ENCODE peak calls at places on chromosomes 5 and 9, in six cellular contexts. A is HepG2, R is A549, Z is endothelial cell of umbilical vein, X is GM12878, M is K562. T is an unnamed sample.

GRCh38 chr5:51378415-51378777 is 4.9 kb upstream of the ISL1 start:
- DNase-seq in A (no peak), R (no peak), Z (no peak), X (no peak), M (no peak), T (no peak)

GRCh38 chr9:78406933-78407332 is 110.0 kb downstream of the PSAT1 start:
- DNase-seq in A (peak), R (peak), Z (no peak), X (no peak), M (no peak), T (peak)

GRCh38 chr5:67319935-67320725 is 123.5 kb upstream of the CD180 start:
- DNase-seq in A (no peak), R (no peak), Z (no peak), X (no peak), M (no peak), T (no peak)

GRCh38 chr9:98808411-98808815 is 943 bp downstream of the GALNT12 start:
- DNase-seq in A (no peak), R (no peak), Z (no peak), X (no peak), M (peak), T (peak)

GRCh38 chr5:128778474-128778873 is 186.8 kb upstream of the SLC27A6 start:
- DNase-seq in A (no peak), R (no peak), Z (peak), X (no peak), M (no peak), T (no peak)

GRCh38 chr5:138911441-138911840 is 36.3 kb upstream of the LRRTM2 start:
- DNase-seq in A (no peak), R (no peak), Z (no peak), X (no peak), M (no peak), T (no peak)

GRCh38 chr9:112725961-112726360 is 8.0 kb upstream of the INIP start:
- DNase-seq in A (no peak), R (no peak), Z (no peak), X (no peak), M (no peak), T (no peak)

GRCh38 chr5:172929371-172929838 is 29.8 kb upstream of the RPL26L1 start:
- DNase-seq in A (no peak), R (no peak), Z (peak), X (no peak), M (no peak), T (no peak)

GRCh38 chr9:134316444-134317160 is 9.7 kb upstream of the RXRA start:
- DNase-seq in A (no peak), R (no peak), Z (no peak), X (peak), M (peak), T (no peak)

GRCh38 chr5:1881273-1881586 is 1.5 kb downstream of the IRX4 start:
- DNase-seq in A (no peak), R (peak), Z (no peak), X (no peak), M (peak), T (peak)

GRCh38 chr9:128841704-128842492 is 12.3 kb upstream of the SPOUT1 start:
- DNase-seq in A (peak), R (no peak), Z (no peak), X (no peak), M (no peak), T (no peak)

GRCh38 chr5:34721359-34721758 is 65.2 kb downstream of the RAI14 start:
- DNase-seq in A (peak), R (no peak), Z (no peak), X (no peak), M (no peak), T (no peak)

GRCh38 chr5:66467564-66467963 is 128.6 kb upstream of the MAST4 start:
- DNase-seq in A (no peak), R (no peak), Z (no peak), X (no peak), M (no peak), T (no peak)

GRCh38 chr9:127473501-127473900 is 22.2 kb downstream of the LRSAM1 start:
- DNase-seq in A (no peak), R (no peak), Z (no peak), X (no peak), M (no peak), T (no peak)

DNA sequence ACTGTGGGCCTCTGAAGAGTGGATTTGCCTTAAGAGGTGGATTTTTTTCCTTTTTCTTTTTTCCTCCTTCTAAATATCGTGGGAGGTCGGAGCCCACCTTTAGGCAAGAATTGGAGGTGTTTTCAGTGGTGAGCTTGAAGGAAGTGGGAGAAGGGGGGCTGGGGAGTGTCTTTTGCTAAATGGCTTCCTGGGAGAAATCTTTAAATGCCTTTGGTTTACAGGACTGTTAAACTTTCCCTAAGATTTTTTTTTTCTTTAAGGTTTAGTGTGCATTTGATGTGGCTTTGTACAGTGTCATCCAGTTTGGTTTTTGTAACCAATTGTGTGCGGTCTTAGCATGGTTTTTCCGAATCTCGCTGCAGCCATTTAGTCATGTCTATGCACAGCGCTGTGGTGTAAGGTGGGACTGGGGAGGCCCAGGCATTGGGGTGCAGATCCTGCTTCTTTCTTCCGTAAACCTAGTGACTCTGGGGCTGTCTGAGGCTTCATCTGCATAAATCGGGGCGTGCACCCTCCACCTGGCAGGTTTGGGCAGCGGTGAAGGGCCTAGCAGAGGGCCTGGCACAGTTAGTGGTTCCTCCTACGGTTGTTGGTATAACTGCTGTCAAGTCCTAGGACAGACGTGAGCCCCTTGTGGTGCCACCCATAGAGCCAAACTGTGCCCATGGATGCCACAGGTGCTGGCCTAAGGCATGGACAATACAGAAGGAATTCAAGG is 1.3 kb downstream of the PRRC2B start:
- DNase-seq in A (no peak), R (no peak), Z (peak), X (peak), M (peak), T (peak)
- TF ChIP-seq MAX in A (no peak), R (no peak), Z (no peak), X (peak), M (no peak), T (no peak)

DNA sequence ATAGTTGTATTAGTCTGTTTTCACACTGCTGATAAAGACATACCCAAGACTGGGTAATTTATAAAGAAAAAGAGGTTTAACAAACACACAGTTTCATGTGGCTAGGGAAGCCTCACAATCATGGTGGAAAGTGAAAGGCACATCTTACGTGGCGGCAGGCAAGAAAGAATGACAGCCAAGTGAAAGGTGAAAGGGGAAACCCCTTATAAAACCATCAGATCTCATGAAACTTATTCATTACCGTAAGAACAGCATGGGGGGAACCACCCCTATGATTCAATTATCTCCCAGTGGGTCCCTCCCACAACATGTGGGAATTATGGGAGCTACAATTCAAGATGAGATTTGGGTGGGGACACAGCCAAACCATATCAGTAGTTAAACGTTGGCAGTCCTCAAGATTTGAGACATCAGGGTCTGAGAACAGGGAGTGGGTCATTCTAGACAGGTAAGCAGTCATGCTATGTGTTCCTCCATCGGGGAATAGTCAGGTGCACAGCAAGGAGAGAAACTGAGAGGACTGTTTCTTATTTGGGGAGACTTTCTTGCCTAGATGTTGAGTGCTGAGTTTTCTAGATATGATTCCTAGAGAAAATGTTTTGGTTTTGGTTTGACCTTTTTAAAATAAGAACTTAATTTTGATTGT is 45.8 kb upstream of the ENTREP1 start:
- DNase-seq in A (no peak), R (no peak), Z (no peak), X (peak), M (no peak), T (no peak)
- H3K4me3 ChIP-seq in A (no peak), R (no peak), Z (no peak), X (no peak), M (no peak), T (no peak)

GRCh38 chr5:95098012-95098411 is 186.9 kb downstream of the MCTP1 start:
- DNase-seq in A (no peak), R (no peak), Z (no peak), X (no peak), M (no peak), T (no peak)

GRCh38 chr5:95107138-95107537 is 177.8 kb downstream of the MCTP1 start:
- DNase-seq in A (no peak), R (no peak), Z (no peak), X (no peak), M (no peak), T (no peak)

GRCh38 chr5:95102080-95102479 is 182.8 kb downstream of the MCTP1 start:
- DNase-seq in A (no peak), R (no peak), Z (no peak), X (no peak), M (no peak), T (no peak)

GRCh38 chr5:95105638-95106037 is 179.3 kb downstream of the MCTP1 start:
- DNase-seq in A (no peak), R (no peak), Z (no peak), X (no peak), M (no peak), T (no peak)

GRCh38 chr5:95102687-95103086 is 182.2 kb downstream of the MCTP1 start:
- DNase-seq in A (no peak), R (no peak), Z (no peak), X (peak), M (no peak), T (no peak)
- TF ChIP-seq MYC in A (no peak), R (no peak), Z (no peak), X (no peak), M (no peak), T (no peak)

GRCh38 chr5:78006449-78006848 is 230.3 kb upstream of the TBCA start:
- DNase-seq in A (no peak), R (no peak), Z (no peak), X (no peak), M (no peak), T (no peak)

GRCh38 chr5:78007232-78007631 is 231.1 kb upstream of the TBCA start:
- DNase-seq in A (no peak), R (no peak), Z (no peak), X (no peak), M (no peak), T (no peak)

GRCh38 chr5:78009937-78010527 is 233.9 kb upstream of the TBCA start:
- DNase-seq in A (no peak), R (no peak), Z (no peak), X (no peak), M (no peak), T (no peak)

GRCh38 chr5:78005021-78005785 is 229.1 kb upstream of the TBCA start:
- DNase-seq in A (peak), R (no peak), Z (peak), X (no peak), M (no peak), T (peak)

GRCh38 chr5:78008356-78008967 is 232.3 kb upstream of the TBCA start:
- DNase-seq in A (peak), R (peak), Z (peak), X (no peak), M (peak), T (peak)
- TF ChIP-seq MAX in A (no peak), R (no peak), Z (no peak), X (no peak), M (no peak), T (no peak)

GRCh38 chr9:89639367-89639795 is 34.6 kb downstream of the GADD45G start:
- DNase-seq in A (no peak), R (no peak), Z (no peak), X (no peak), M (no peak), T (no peak)

GRCh38 chr9:89640801-89641200 is 36.0 kb downstream of the GADD45G start:
- DNase-seq in A (no peak), R (no peak), Z (no peak), X (no peak), M (no peak), T (no peak)

GRCh38 chr9:89638897-89639296 is 34.1 kb downstream of the GADD45G start:
- DNase-seq in A (no peak), R (no peak), Z (no peak), X (no peak), M (no peak), T (no peak)

GRCh38 chr9:89640391-89640790 is 35.6 kb downstream of the GADD45G start:
- DNase-seq in A (no peak), R (no peak), Z (no peak), X (no peak), M (no peak), T (no peak)

DNA sequence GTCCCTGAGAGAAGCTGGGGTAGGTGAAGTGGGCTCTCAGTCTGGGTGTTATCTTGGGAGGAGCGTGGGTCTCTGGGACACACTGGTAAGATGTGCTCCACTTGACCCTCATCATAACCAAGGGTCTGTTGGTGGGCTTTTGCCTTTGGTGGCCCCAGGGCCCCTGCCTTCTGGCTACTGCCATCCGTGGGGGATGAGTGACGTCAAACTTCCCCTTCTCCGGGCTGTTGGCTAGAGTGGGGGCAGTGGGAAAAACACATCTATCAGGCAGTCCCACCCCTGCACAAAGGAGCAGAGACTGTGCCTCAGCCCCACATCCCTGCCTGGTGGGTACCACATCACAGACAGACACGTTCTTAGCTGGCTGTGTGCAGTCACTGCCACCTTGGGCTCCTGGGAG is 35.1 kb downstream of the GADD45G start:
- DNase-seq in A (no peak), R (no peak), Z (no peak), X (no peak), M (no peak), T (no peak)
- H3K4me3 ChIP-seq in A (no peak), R (no peak), Z (no peak), X (no peak), M (no peak), T (no peak)

DNA sequence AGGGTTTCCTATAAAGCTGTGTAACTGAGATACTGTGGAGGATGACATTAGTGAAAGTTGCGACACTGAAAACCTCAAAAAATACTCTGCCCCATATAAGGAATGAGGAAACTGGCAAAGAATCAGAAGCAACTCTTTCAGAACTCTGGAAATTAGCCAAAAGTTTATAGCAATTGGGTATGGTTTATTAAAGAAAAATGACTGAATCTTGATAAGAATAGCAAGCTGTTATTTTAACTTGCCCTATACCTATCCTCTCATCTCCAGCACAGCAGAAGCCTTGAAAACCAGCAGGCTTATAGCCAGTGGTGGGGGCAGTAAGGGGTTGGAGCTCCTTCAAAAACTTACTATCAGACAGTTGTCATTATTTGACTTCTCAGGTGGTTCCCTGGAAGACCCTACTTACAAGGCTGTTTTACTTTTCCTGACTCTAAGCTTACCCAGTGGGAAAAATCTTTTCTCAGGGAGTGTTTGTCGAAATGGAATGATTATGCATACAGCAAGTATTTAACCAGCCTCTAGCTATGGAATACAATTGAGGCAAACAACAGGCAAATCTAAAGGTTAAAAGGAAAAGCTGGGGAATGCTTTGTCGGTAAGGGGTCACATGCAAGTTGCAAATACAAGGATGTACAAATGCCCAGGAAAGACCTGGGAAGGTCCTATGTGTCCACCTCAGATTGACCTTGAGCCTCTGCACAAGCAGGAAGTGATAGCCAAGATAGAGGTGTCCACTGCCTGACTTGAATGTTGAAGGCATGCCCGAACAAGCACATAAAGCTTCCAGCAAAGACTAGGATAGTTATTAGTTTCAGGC is 21.0 kb upstream of the FAM151B start:
- DNase-seq in A (peak), R (peak), Z (peak), X (no peak), M (no peak), T (peak)
- TF ChIP-seq MYC in A (no peak), R (no peak), Z (no peak), X (no peak), M (no peak), T (no peak)

GRCh38 chr5:176869501-176870109 is 29.5 kb downstream of the HK3 start:
- DNase-seq in A (no peak), R (no peak), Z (no peak), X (no peak), M (no peak), T (no peak)

GRCh38 chr5:176866913-176867312 is 32.2 kb downstream of the HK3 start:
- DNase-seq in A (no peak), R (no peak), Z (no peak), X (no peak), M (no peak), T (no peak)

GRCh38 chr5:176868126-176868525 is 31.0 kb downstream of the HK3 start:
- DNase-seq in A (no peak), R (no peak), Z (no peak), X (no peak), M (no peak), T (no peak)

GRCh38 chr5:176868731-176869130 is 30.4 kb downstream of the HK3 start:
- DNase-seq in A (no peak), R (no peak), Z (no peak), X (no peak), M (no peak), T (no peak)

GRCh38 chr5:176870110-176870591 is 29.0 kb downstream of the HK3 start:
- DNase-seq in A (peak), R (peak), Z (peak), X (no peak), M (peak), T (no peak)
- TF ChIP-seq MAX in A (no peak), R (peak), Z (no peak), X (no peak), M (peak), T (no peak)

DNA sequence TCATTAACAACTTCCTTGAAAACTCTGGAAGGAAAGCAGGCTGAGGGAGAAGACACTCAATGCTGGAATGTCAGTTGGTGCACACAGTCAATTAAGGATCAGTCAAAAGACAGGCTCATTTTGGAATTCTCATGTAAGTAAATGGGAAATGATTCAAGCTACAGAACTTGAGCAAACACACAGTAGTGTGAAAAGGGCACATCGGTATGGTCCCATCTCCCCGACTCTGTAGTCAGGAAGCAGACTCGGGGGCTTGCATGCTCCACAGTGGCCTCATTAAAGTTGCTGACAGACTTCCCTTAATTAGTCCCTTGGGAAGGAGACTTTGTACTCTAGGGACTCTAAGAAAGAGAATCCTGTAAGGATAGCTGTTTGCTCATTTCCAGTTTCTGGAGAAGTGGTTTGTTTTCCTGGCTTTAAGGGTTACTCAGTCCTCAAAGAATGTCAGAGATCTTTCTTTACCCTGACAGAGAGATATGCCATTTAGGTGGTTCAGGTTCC is 339.2 kb downstream of the ADAMTS6 start:
- DNase-seq in A (no peak), R (peak), Z (peak), X (no peak), M (no peak), T (peak)
- H3K4me3 ChIP-seq in A (no peak), R (no peak), Z (no peak), X (no peak), M (no peak), T (no peak)

T was measured in NB4.